ENCODE peak calls at places on chromosome 1, in seven cellular contexts. N, H, Z, C, X, R and P are unnamed samples.

GRCh38 chr1:230772457-230773395 is 25.5 kb downstream of the CAPN9 start:
- DNase-seq in R (no peak), H (no peak), N (no peak), C (no peak), X (peak; percentile 75), Z (no peak), P (no peak)

GRCh38 chr1:71653952-71654351 is 573.1 kb upstream of the ZRANB2 start:
- DNase-seq in X (no peak), R (no peak), H (no peak), Z (no peak), C (no peak), N (no peak), P (no peak)

GRCh38 chr1:108590947-108591346 is 31.0 kb downstream of the EEIG2 start:
- DNase-seq in X (peak; percentile 94), C (no peak), H (no peak), N (peak; percentile 28), Z (no peak), R (no peak), P (peak; percentile 84)

GRCh38 chr1:17248781-17249180 is at the start of gene PADI3:
- DNase-seq in C (no peak), R (no peak), Z (no peak), N (no peak), X (no peak), H (no peak), P (no peak)

GRCh38 chr1:84851839-84852238 is 41.2 kb downstream of the LPAR3 start:
- DNase-seq in H (no peak), C (no peak), N (no peak), Z (no peak), X (peak; percentile 94), R (no peak), P (peak; percentile 94)

GRCh38 chr1:155463865-155464264 is 98.7 kb downstream of the ASH1L start:
- DNase-seq in R (no peak), C (no peak), N (no peak), X (peak; percentile 85), Z (no peak), H (no peak), P (peak; percentile 53)

GRCh38 chr1:185156321-185156853 is 366 bp downstream of the TRMT1L start:
- DNase-seq in R (peak; percentile 32), C (no peak), Z (no peak), N (peak; percentile 43), H (no peak), X (no peak), P (no peak)

GRCh38 chr1:32372149-32372756 is 9.9 kb downstream of the TSSK3 start:
- DNase-seq in Z (peak; percentile 34), X (peak; percentile 26), R (peak; percentile 38), C (no peak), H (no peak), N (peak; percentile 76), P (no peak)

GRCh38 chr1:239718997-239719628 is 332.7 kb downstream of the CHRM3 start:
- DNase-seq in X (no peak), Z (no peak), C (no peak), N (no peak), R (no peak), H (no peak), P (no peak)

GRCh38 chr1:17816511-17816910 is 61.4 kb downstream of the ACTL8 start:
- DNase-seq in H (no peak), N (no peak), C (no peak), Z (no peak), X (no peak), R (no peak), P (no peak)

GRCh38 chr1:68313736-68314594 is 81.6 kb upstream of the WLS start:
- DNase-seq in H (no peak), X (no peak), Z (no peak), N (no peak), C (no peak), R (no peak), P (no peak)

GRCh38 chr1:164709541-164710287 is 150.7 kb downstream of the PBX1 start:
- DNase-seq in X (no peak), N (no peak), H (no peak), Z (no peak), C (no peak), R (no peak), P (no peak)

GRCh38 chr1:68955424-68955823 is 458.5 kb upstream of the DEPDC1 start:
- DNase-seq in X (no peak), R (no peak), Z (no peak), C (no peak), H (no peak), N (no peak), P (no peak)

GRCh38 chr1:22888320-22889075 is 84.2 kb downstream of the LACTBL1 start:
- DNase-seq in X (peak; percentile 60), C (no peak), Z (no peak), H (no peak), N (no peak), R (no peak), P (peak; percentile 55)

GRCh38 chr1:52032124-52032784 is 1.4 kb downstream of the KTI12 start:
- DNase-seq in Z (no peak), R (no peak), X (no peak), H (peak; percentile 3), N (no peak), C (no peak), P (no peak)

GRCh38 chr1:215992620-215993019 is 425.5 kb downstream of the KCTD3 start:
- DNase-seq in H (peak; percentile 5), Z (no peak), R (no peak), N (no peak), X (peak; percentile 52), C (no peak), P (peak; percentile 40)

GRCh38 chr1:214155987-214156567 is 124.9 kb upstream of the SMYD2 start:
- DNase-seq in H (no peak), X (no peak), N (no peak), R (no peak), Z (no peak), C (no peak), P (no peak)

GRCh38 chr1:192485692-192486436 is 89.7 kb upstream of the RGS1 start:
- DNase-seq in H (no peak), R (no peak), X (peak; percentile 94), C (peak; percentile 36), N (no peak), Z (no peak), P (peak; percentile 78)

GRCh38 chr1:68954841-68955240 is 458.0 kb upstream of the DEPDC1 start:
- DNase-seq in X (no peak), C (no peak), Z (no peak), H (no peak), R (no peak), N (no peak), P (peak; percentile 40)

GRCh38 chr1:80656011-80656627 is 1144.6 kb upstream of the ADGRL2 start:
- DNase-seq in Z (no peak), R (no peak), C (no peak), X (no peak), N (no peak), H (peak; percentile 16), P (peak; percentile 37)

GRCh38 chr1:206094024-206094423 is 23.2 kb downstream of the AVPR1B start:
- DNase-seq in Z (no peak), X (no peak), C (no peak), N (no peak), H (no peak), R (no peak), P (no peak)

GRCh38 chr1:54153548-54154439 is 994 bp upstream of the CDCP2 start:
- DNase-seq in C (peak; percentile 79), Z (no peak), N (no peak), H (no peak), R (no peak), X (peak; percentile 77), P (peak; percentile 14)

GRCh38 chr1:56627019-56627635 is 18.0 kb upstream of the PRKAA2 start:
- DNase-seq in Z (no peak), X (peak; percentile 33), C (no peak), R (no peak), H (no peak), N (no peak), P (no peak)

GRCh38 chr1:193457676-193458075 is 271.3 kb upstream of the B3GALT2 start:
- DNase-seq in N (no peak), X (peak; percentile 65), Z (no peak), R (no peak), H (no peak), C (no peak), P (no peak)

GRCh38 chr1:61013189-61013952 is 69.0 kb upstream of the NFIA start:
- DNase-seq in N (no peak), Z (no peak), R (no peak), X (no peak), H (no peak), C (no peak), P (no peak)

GRCh38 chr1:211788626-211789025 is 41.9 kb downstream of the LPGAT1 start:
- DNase-seq in X (peak; percentile 6), H (no peak), C (no peak), R (no peak), N (no peak), Z (no peak), P (no peak)

GRCh38 chr1:179105393-179105792 is 23.5 kb downstream of the TOR3A start:
- DNase-seq in C (no peak), H (no peak), N (no peak), R (no peak), X (no peak), Z (no peak), P (no peak)

GRCh38 chr1:29342351-29342750 is 106.0 kb downstream of the PTPRU start:
- DNase-seq in Z (no peak), X (no peak), R (no peak), C (no peak), H (no peak), N (no peak), P (no peak)